ENCODE peak calls at places on chromosome 11, in ten cellular contexts. Q, K, B, A, U, V, X, M, E and G are unnamed samples. For H3K4me1, the result is how much of the 10 kb centered on the place peaks cover.

GRCh38 chr11:15594607-15595006 is 479.9 kb downstream of the INSC start:
- DNase-seq in Q (no peak), K (no peak), B (no peak), A (no peak), U (no peak), V (no peak), X (no peak), M (no peak), E (no peak), G (no peak)

GRCh38 chr11:130814440-130815073 is 101.7 kb downstream of the SNX19 start:
- DNase-seq in Q (no peak), K (no peak), B (no peak), A (no peak), U (no peak), V (no peak), X (no peak), M (no peak), E (no peak), G (no peak)

GRCh38 chr11:120918257-120918656 is 105.6 kb upstream of the TBCEL start:
- DNase-seq in Q (no peak), K (no peak), B (no peak), A (no peak), U (no peak), V (no peak), X (no peak), M (no peak), E (no peak), G (no peak)

GRCh38 chr11:111871693-111872161 is 346 bp upstream of the ALG9 start:
- DNase-seq in Q (no peak), K (no peak), B (no peak), A (no peak), U (no peak), V (no peak), X (no peak), M (peak), E (no peak), G (no peak)

GRCh38 chr11:118901494-118902335 is 18.0 kb downstream of the CXCR5 start:
- DNase-seq in Q (peak), K (no peak), B (peak), A (no peak), U (no peak), V (peak), X (peak), M (no peak), E (no peak), G (peak)

GRCh38 chr11:116792869-116793475 is 1.3 kb upstream of the APOA5 start:
- DNase-seq in Q (no peak), K (peak), B (no peak), A (peak), U (no peak), V (no peak), X (no peak), M (no peak), E (no peak), G (no peak)

GRCh38 chr11:10322830-10323792 is 18.2 kb downstream of the ADM start:
- DNase-seq in Q (no peak), K (peak), B (peak), A (peak), U (peak), V (peak), X (peak), M (peak), E (peak), G (no peak)

GRCh38 chr11:62880803-62881578 is at the start of gene SLC3A2:
- DNase-seq in Q (peak), K (peak), B (peak), A (peak), U (peak), V (peak), X (peak), M (peak), E (peak), G (peak)

GRCh38 chr11:79078999-79079398 is 361.8 kb downstream of the TENM4 start:
- DNase-seq in Q (no peak), K (no peak), B (no peak), A (no peak), U (no peak), V (no peak), X (no peak), M (no peak), E (no peak), G (no peak)
- H3K4me3 ChIP-seq in Q (no peak), K (no peak), B (no peak), A (no peak), U (no peak), V (no peak), X (no peak), M (no peak), E (no peak), G (no peak)

DNA sequence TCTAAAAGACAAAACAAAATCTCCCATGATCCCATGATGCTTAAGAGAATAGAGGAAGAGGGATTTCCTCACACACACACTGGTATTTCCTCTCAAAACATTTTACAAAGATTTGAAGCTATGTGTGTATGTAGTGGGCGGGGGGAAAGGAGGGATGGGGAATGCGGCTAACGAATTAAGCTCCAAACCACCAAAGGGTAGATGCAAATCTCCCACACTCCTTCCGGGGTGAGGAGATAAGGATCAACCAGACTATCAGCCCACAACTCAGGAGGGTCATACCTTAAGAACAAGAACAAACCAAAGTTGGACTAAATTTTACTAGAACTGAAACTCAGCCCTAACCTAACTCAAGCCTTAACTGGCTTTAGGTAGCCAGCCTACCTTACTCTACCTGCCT is 5.9 kb downstream of the OR2AT4 start:
- DNase-seq in Q (no peak), K (no peak), B (no peak), A (no peak), U (no peak), V (no peak), X (no peak), M (no peak), E (no peak), G (no peak)
- H3K4me1 ChIP-seq in Q (under half), K (under half), B (under half), A (under half), U (under half), V (under half), X (under half), M (under half), E (under half), G (under half)

GRCh38 chr11:65744699-65745042 is 24.1 kb upstream of the RNASEH2C start:
- DNase-seq in Q (no peak), K (no peak), B (no peak), A (no peak), U (no peak), V (no peak), X (no peak), M (no peak), E (no peak), G (no peak)
- TF ChIP-seq CTCF in Q (no peak), K (no peak), B (no peak), A (no peak), U (no peak), V (no peak), X (no peak), M (no peak), E (peak), G (no peak)

DNA sequence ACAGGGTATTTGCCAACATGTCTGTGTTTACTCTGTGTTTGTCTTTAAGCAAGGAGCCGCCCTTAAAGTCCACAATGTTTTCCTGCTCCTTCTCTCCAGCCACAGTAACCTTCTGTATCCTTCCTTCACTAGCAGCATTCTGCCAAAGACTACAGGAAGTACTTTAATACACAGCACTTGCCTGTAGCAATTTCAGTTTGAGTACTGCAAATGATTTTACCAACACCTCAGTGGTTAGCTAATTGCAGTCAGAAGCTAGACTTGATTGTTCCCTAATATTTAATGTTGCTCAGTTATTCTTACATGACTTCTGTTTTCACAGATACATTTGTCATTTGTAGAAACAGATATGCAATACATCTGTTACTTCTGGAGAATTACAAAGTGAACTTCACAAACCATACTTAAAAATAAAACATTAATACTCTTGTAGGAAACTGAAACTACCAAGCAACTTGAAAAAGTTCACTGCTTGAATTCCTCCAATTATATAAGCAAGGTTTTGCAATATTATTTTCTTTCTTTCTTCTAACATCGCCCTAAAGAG is 69.1 kb downstream of the FCHSD2 start:
- DNase-seq in Q (no peak), K (no peak), B (no peak), A (peak), U (peak), V (peak), X (peak), M (no peak), E (peak), G (no peak)
- H3K4me3 ChIP-seq in Q (peak), K (no peak), B (no peak), A (no peak), U (peak), V (no peak), X (no peak), M (no peak), E (no peak), G (no peak)

DNA sequence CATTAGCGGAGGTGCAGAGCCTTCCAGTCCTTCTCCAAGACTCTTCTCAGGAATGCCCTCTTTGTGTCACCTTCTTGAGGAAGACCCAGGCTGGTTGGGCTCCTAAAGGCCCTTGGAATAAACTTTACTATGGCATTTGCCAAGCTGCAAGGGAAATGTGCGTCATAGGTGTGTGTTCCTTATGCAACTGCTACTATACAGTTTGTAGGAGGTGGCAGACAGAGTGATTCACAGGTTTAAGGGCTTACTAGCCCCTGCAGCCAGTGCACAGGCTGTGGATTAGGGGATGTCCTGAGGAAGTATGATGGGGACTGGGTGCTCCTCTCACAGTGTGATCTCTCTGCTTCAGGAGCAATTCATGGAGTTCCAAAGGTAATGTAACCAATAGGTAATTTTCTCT is 74.6 kb downstream of the TENM4 start:
- DNase-seq in Q (no peak), K (no peak), B (no peak), A (no peak), U (no peak), V (no peak), X (no peak), M (no peak), E (no peak), G (no peak)
- H3K4me1 ChIP-seq in Q (under half), K (under half), B (under half), A (under half), U (under half), V (under half), X (under half), M (under half), E (under half), G (under half)

DNA sequence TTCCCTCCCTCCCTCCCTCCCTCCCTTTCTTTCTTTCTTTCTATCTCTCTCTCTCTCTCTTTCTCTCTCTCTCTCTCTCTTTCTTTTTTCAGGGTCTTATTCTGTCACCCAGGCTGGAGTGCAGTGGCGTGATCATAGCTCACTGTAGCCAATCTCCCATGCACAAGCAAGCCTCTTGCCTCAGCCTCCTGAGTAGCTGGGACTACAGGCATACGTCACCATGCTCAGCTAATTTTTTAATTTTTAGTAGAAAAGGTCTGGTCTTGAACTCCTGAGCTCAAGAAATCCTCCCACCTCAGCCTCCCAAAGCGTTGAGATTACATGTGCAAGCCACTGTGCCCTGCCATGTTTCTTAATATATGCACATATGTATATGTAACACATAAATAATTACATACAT is 19.0 kb downstream of the TSKU start:
- DNase-seq in Q (no peak), K (no peak), B (no peak), A (no peak), U (no peak), V (no peak), X (peak), M (no peak), E (no peak), G (no peak)
- TF ChIP-seq CTCF in Q (no peak), K (no peak), B (no peak), A (no peak), U (no peak), V (no peak), X (no peak), M (no peak), E (no peak), G (no peak)

GRCh38 chr11:46293616-46294015 is 16.2 kb downstream of the CREB3L1 start:
- DNase-seq in Q (no peak), K (peak), B (no peak), A (peak), U (no peak), V (peak), X (no peak), M (peak), E (no peak), G (no peak)

GRCh38 chr11:46293066-46293465 is 15.6 kb downstream of the CREB3L1 start:
- DNase-seq in Q (no peak), K (no peak), B (no peak), A (no peak), U (no peak), V (no peak), X (no peak), M (no peak), E (no peak), G (no peak)

GRCh38 chr11:46295312-46295995 is 18.0 kb downstream of the CREB3L1 start:
- DNase-seq in Q (peak), K (peak), B (peak), A (peak), U (no peak), V (peak), X (no peak), M (peak), E (peak), G (peak)

GRCh38 chr11:46295996-46296519 is 18.6 kb downstream of the CREB3L1 start:
- DNase-seq in Q (no peak), K (no peak), B (no peak), A (no peak), U (no peak), V (no peak), X (no peak), M (peak), E (no peak), G (no peak)

GRCh38 chr11:46294365-46295309 is 17.2 kb downstream of the CREB3L1 start:
- DNase-seq in Q (no peak), K (peak), B (no peak), A (peak), U (no peak), V (peak), X (no peak), M (peak), E (no peak), G (peak)
- H3K4me3 ChIP-seq in Q (peak), K (peak), B (no peak), A (peak), U (peak), V (peak), X (peak), M (peak), E (peak), G (peak)